ENCODE peak calls at places on chromosomes 11 and 22, in ten cellular contexts. One of them, this sample, is unnamed.

GRCh38 chr11:62912268-62912667 is 8.9 kb downstream of the CHRM1 start:
- DNase-seq in transverse colon: no peak
- DNase-seq in fibroblast of pulmonary artery: no peak
- DNase-seq in lung: no peak
- DNase-seq in aorta: no peak
- DNase-seq in GM06990: no peak
- DNase-seq in endothelial cell of umbilical vein: no peak
- DNase-seq in prostate gland: no peak
- DNase-seq in CD8-positive, alpha-beta memory T cell: no peak
- DNase-seq in CD4-positive, CD25-positive, alpha-beta regulatory T cell: no peak
- DNase-seq in this sample: no peak

GRCh38 chr22:24429411-24430365 is 2.3 kb downstream of the ADORA2A start:
- DNase-seq in prostate gland: peak
- DNase-seq in GM06990: peak
- DNase-seq in fibroblast of pulmonary artery: no peak
- DNase-seq in CD4-positive, CD25-positive, alpha-beta regulatory T cell: peak
- DNase-seq in aorta: peak
- DNase-seq in endothelial cell of umbilical vein: peak
- DNase-seq in lung: no peak
- DNase-seq in transverse colon: no peak
- DNase-seq in CD8-positive, alpha-beta memory T cell: peak
- DNase-seq in this sample: peak

GRCh38 chr22:28864878-28865596 is 18.3 kb upstream of the ZNRF3 start:
- DNase-seq in aorta: no peak
- DNase-seq in endothelial cell of umbilical vein: no peak
- DNase-seq in prostate gland: no peak
- DNase-seq in transverse colon: no peak
- DNase-seq in CD8-positive, alpha-beta memory T cell: no peak
- DNase-seq in fibroblast of pulmonary artery: no peak
- DNase-seq in CD4-positive, CD25-positive, alpha-beta regulatory T cell: no peak
- DNase-seq in lung: peak
- DNase-seq in GM06990: no peak
- DNase-seq in this sample: no peak

GRCh38 chr22:49422668-49423067 is 405.0 kb downstream of the BRD1 start:
- DNase-seq in GM06990: no peak
- DNase-seq in CD8-positive, alpha-beta memory T cell: no peak
- DNase-seq in lung: no peak
- DNase-seq in aorta: no peak
- DNase-seq in prostate gland: no peak
- DNase-seq in CD4-positive, CD25-positive, alpha-beta regulatory T cell: no peak
- DNase-seq in endothelial cell of umbilical vein: no peak
- DNase-seq in transverse colon: no peak
- DNase-seq in fibroblast of pulmonary artery: no peak
- DNase-seq in this sample: no peak

GRCh38 chr11:65290448-65291165 is 24.1 kb upstream of the CDC42EP2 start:
- DNase-seq in CD4-positive, CD25-positive, alpha-beta regulatory T cell: no peak
- DNase-seq in CD8-positive, alpha-beta memory T cell: no peak
- DNase-seq in GM06990: no peak
- DNase-seq in endothelial cell of umbilical vein: peak
- DNase-seq in transverse colon: peak
- DNase-seq in prostate gland: no peak
- DNase-seq in lung: peak
- DNase-seq in aorta: peak
- DNase-seq in fibroblast of pulmonary artery: peak
- DNase-seq in this sample: no peak

GRCh38 chr11:16924826-16925494 is 89.3 kb downstream of the PLEKHA7 start:
- DNase-seq in prostate gland: peak
- DNase-seq in CD8-positive, alpha-beta memory T cell: no peak
- DNase-seq in fibroblast of pulmonary artery: peak
- DNase-seq in endothelial cell of umbilical vein: no peak
- DNase-seq in aorta: peak
- DNase-seq in lung: peak
- DNase-seq in GM06990: no peak
- DNase-seq in CD4-positive, CD25-positive, alpha-beta regulatory T cell: no peak
- DNase-seq in transverse colon: peak
- DNase-seq in this sample: no peak

GRCh38 chr22:17201285-17201945 is 17.8 kb downstream of the ADA2 start:
- DNase-seq in endothelial cell of umbilical vein: peak
- DNase-seq in lung: no peak
- DNase-seq in prostate gland: no peak
- DNase-seq in GM06990: no peak
- DNase-seq in transverse colon: no peak
- DNase-seq in CD4-positive, CD25-positive, alpha-beta regulatory T cell: no peak
- DNase-seq in aorta: no peak
- DNase-seq in CD8-positive, alpha-beta memory T cell: no peak
- DNase-seq in fibroblast of pulmonary artery: peak
- DNase-seq in this sample: no peak

GRCh38 chr22:24875862-24876506 is 70.0 kb downstream of the SGSM1 start:
- DNase-seq in lung: no peak
- DNase-seq in CD4-positive, CD25-positive, alpha-beta regulatory T cell: no peak
- DNase-seq in prostate gland: no peak
- DNase-seq in aorta: no peak
- DNase-seq in fibroblast of pulmonary artery: peak
- DNase-seq in endothelial cell of umbilical vein: peak
- DNase-seq in GM06990: no peak
- DNase-seq in transverse colon: no peak
- DNase-seq in CD8-positive, alpha-beta memory T cell: no peak
- DNase-seq in this sample: peak

GRCh38 chr22:45212306-45212709 is 28.4 kb downstream of the KIAA0930 start:
- DNase-seq in CD4-positive, CD25-positive, alpha-beta regulatory T cell: no peak
- DNase-seq in GM06990: no peak
- DNase-seq in transverse colon: peak
- DNase-seq in CD8-positive, alpha-beta memory T cell: no peak
- DNase-seq in aorta: peak
- DNase-seq in fibroblast of pulmonary artery: peak
- DNase-seq in lung: peak
- DNase-seq in endothelial cell of umbilical vein: peak
- DNase-seq in prostate gland: no peak
- DNase-seq in this sample: no peak

GRCh38 chr22:45285431-45286058 is 796 bp downstream of the UPK3A start:
- DNase-seq in CD4-positive, CD25-positive, alpha-beta regulatory T cell: no peak
- DNase-seq in endothelial cell of umbilical vein: no peak
- DNase-seq in prostate gland: no peak
- DNase-seq in CD8-positive, alpha-beta memory T cell: no peak
- DNase-seq in aorta: no peak
- DNase-seq in GM06990: no peak
- DNase-seq in transverse colon: no peak
- DNase-seq in lung: no peak
- DNase-seq in fibroblast of pulmonary artery: no peak
- DNase-seq in this sample: no peak

GRCh38 chr22:49807780-49808708 is 19.6 kb downstream of the BRD1 start:
- DNase-seq in endothelial cell of umbilical vein: peak
- DNase-seq in transverse colon: no peak
- DNase-seq in CD4-positive, CD25-positive, alpha-beta regulatory T cell: no peak
- DNase-seq in fibroblast of pulmonary artery: peak
- DNase-seq in aorta: peak
- DNase-seq in GM06990: no peak
- DNase-seq in prostate gland: no peak
- DNase-seq in CD8-positive, alpha-beta memory T cell: no peak
- DNase-seq in lung: no peak
- DNase-seq in this sample: peak

GRCh38 chr22:45101828-45102227 is 61.9 kb upstream of the NUP50 start:
- DNase-seq in lung: peak
- DNase-seq in aorta: peak
- DNase-seq in CD8-positive, alpha-beta memory T cell: no peak
- DNase-seq in transverse colon: peak
- DNase-seq in endothelial cell of umbilical vein: peak
- DNase-seq in fibroblast of pulmonary artery: peak
- DNase-seq in prostate gland: peak
- DNase-seq in GM06990: peak
- DNase-seq in CD4-positive, CD25-positive, alpha-beta regulatory T cell: peak
- DNase-seq in this sample: peak

GRCh38 chr11:130598433-130598832 is 150.0 kb downstream of the ADAMTS15 start:
- DNase-seq in transverse colon: no peak
- DNase-seq in fibroblast of pulmonary artery: no peak
- DNase-seq in lung: no peak
- DNase-seq in endothelial cell of umbilical vein: no peak
- DNase-seq in prostate gland: no peak
- DNase-seq in aorta: no peak
- DNase-seq in CD4-positive, CD25-positive, alpha-beta regulatory T cell: no peak
- DNase-seq in GM06990: no peak
- DNase-seq in CD8-positive, alpha-beta memory T cell: no peak
- DNase-seq in this sample: no peak

GRCh38 chr11:121576531-121576930 is 123.8 kb upstream of the SORL1-AS1 start:
- DNase-seq in endothelial cell of umbilical vein: no peak
- DNase-seq in prostate gland: no peak
- DNase-seq in GM06990: peak
- DNase-seq in CD8-positive, alpha-beta memory T cell: no peak
- DNase-seq in transverse colon: no peak
- DNase-seq in CD4-positive, CD25-positive, alpha-beta regulatory T cell: no peak
- DNase-seq in lung: no peak
- DNase-seq in fibroblast of pulmonary artery: no peak
- DNase-seq in aorta: no peak
- DNase-seq in this sample: no peak

GRCh38 chr11:77093987-77094840 is 8.4 kb upstream of the OMP start:
- DNase-seq in endothelial cell of umbilical vein: no peak
- DNase-seq in lung: no peak
- DNase-seq in transverse colon: no peak
- DNase-seq in prostate gland: no peak
- DNase-seq in GM06990: no peak
- DNase-seq in CD8-positive, alpha-beta memory T cell: no peak
- DNase-seq in aorta: peak
- DNase-seq in fibroblast of pulmonary artery: no peak
- DNase-seq in CD4-positive, CD25-positive, alpha-beta regulatory T cell: no peak
- DNase-seq in this sample: no peak

GRCh38 chr11:33540946-33541915 is 159.4 kb downstream of the C11orf91 start:
- DNase-seq in fibroblast of pulmonary artery: no peak
- DNase-seq in aorta: no peak
- DNase-seq in GM06990: no peak
- DNase-seq in CD8-positive, alpha-beta memory T cell: no peak
- DNase-seq in lung: no peak
- DNase-seq in endothelial cell of umbilical vein: no peak
- DNase-seq in CD4-positive, CD25-positive, alpha-beta regulatory T cell: no peak
- DNase-seq in transverse colon: no peak
- DNase-seq in prostate gland: no peak
- DNase-seq in this sample: no peak

GRCh38 chr11:102138677-102139076 is 28.4 kb downstream of the YAP1 start:
- DNase-seq in fibroblast of pulmonary artery: peak
- DNase-seq in prostate gland: no peak
- DNase-seq in GM06990: no peak
- DNase-seq in CD8-positive, alpha-beta memory T cell: no peak
- DNase-seq in lung: no peak
- DNase-seq in aorta: no peak
- DNase-seq in CD4-positive, CD25-positive, alpha-beta regulatory T cell: no peak
- DNase-seq in transverse colon: no peak
- DNase-seq in endothelial cell of umbilical vein: no peak
- DNase-seq in this sample: no peak
- H3K4me3 ChIP-seq in fibroblast of pulmonary artery: no peak
- H3K4me3 ChIP-seq in prostate gland: no peak
- H3K4me3 ChIP-seq in GM06990: no peak
- H3K4me3 ChIP-seq in CD8-positive, alpha-beta memory T cell: no peak
- H3K4me3 ChIP-seq in lung: no peak
- H3K4me3 ChIP-seq in aorta: no peak
- H3K4me3 ChIP-seq in CD4-positive, CD25-positive, alpha-beta regulatory T cell: no peak
- H3K4me3 ChIP-seq in transverse colon: no peak
- H3K4me3 ChIP-seq in endothelial cell of umbilical vein: no peak
- H3K4me3 ChIP-seq in this sample: no peak

DNA sequence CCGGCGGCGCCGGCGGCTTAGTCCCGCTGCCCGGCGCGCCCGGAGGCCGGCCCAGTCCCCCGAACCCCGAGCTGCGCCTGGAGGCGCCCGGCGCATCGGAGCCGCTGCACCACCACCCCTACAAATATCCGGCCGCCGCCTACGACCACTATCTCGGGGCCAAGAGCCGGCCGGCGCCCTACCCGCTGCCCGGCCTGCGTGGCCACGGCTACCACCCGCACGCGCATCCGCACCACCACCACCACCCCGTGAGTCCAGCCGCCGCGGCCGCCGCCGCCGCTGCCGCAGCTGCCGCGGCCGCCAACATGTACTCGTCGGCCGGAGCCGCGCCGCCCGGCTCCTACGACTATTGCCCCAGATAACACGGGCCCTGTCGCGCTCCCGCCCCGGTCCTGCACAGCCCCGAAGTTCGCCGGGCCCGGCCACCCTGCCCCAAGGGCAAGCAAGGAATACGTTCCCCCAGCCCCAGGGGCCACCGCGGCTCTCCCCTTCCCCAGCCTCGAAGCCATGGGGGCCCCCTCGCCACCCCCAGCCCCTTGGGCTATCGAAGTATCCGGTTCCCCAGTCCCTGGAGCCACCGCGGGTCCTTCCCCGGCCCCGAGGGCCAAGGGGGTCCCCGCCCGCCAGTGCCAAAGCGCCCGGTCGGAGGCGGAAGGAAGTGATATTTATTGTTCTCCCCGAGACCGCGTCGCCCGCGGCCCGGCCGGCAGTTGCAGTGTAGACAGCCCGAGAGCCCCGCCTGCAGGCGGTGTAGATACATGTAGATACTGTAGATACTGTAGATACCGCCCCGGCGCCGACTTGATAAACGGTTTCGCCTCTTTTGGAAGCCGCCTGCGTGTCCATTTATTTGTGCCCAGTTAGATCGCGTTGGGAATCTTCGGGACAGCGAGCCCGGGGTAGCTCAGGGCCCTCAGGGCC is 6.2 kb downstream of the TBX1 start:
- DNase-seq in transverse colon: peak
- DNase-seq in CD4-positive, CD25-positive, alpha-beta regulatory T cell: peak
- DNase-seq in aorta: no peak
- DNase-seq in lung: no peak
- DNase-seq in fibroblast of pulmonary artery: no peak
- DNase-seq in prostate gland: peak
- DNase-seq in CD8-positive, alpha-beta memory T cell: peak
- DNase-seq in endothelial cell of umbilical vein: no peak
- DNase-seq in GM06990: peak
- DNase-seq in this sample: no peak
- H3K4me3 ChIP-seq in transverse colon: peak
- H3K4me3 ChIP-seq in CD4-positive, CD25-positive, alpha-beta regulatory T cell: no peak
- H3K4me3 ChIP-seq in aorta: no peak
- H3K4me3 ChIP-seq in lung: no peak
- H3K4me3 ChIP-seq in fibroblast of pulmonary artery: no peak
- H3K4me3 ChIP-seq in prostate gland: peak
- H3K4me3 ChIP-seq in CD8-positive, alpha-beta memory T cell: no peak
- H3K4me3 ChIP-seq in endothelial cell of umbilical vein: no peak
- H3K4me3 ChIP-seq in GM06990: peak
- H3K4me3 ChIP-seq in this sample: no peak

GRCh38 chr22:33007485-33007884 is 50.7 kb downstream of the SYN3 start:
- DNase-seq in CD8-positive, alpha-beta memory T cell: no peak
- DNase-seq in fibroblast of pulmonary artery: no peak
- DNase-seq in lung: no peak
- DNase-seq in GM06990: no peak
- DNase-seq in CD4-positive, CD25-positive, alpha-beta regulatory T cell: no peak
- DNase-seq in transverse colon: no peak
- DNase-seq in aorta: no peak
- DNase-seq in prostate gland: no peak
- DNase-seq in endothelial cell of umbilical vein: no peak
- DNase-seq in this sample: no peak
- H3K4me3 ChIP-seq in CD8-positive, alpha-beta memory T cell: no peak
- H3K4me3 ChIP-seq in fibroblast of pulmonary artery: no peak
- H3K4me3 ChIP-seq in lung: no peak
- H3K4me3 ChIP-seq in GM06990: no peak
- H3K4me3 ChIP-seq in CD4-positive, CD25-positive, alpha-beta regulatory T cell: no peak
- H3K4me3 ChIP-seq in transverse colon: no peak
- H3K4me3 ChIP-seq in aorta: no peak
- H3K4me3 ChIP-seq in prostate gland: no peak
- H3K4me3 ChIP-seq in endothelial cell of umbilical vein: no peak
- H3K4me3 ChIP-seq in this sample: no peak

DNA sequence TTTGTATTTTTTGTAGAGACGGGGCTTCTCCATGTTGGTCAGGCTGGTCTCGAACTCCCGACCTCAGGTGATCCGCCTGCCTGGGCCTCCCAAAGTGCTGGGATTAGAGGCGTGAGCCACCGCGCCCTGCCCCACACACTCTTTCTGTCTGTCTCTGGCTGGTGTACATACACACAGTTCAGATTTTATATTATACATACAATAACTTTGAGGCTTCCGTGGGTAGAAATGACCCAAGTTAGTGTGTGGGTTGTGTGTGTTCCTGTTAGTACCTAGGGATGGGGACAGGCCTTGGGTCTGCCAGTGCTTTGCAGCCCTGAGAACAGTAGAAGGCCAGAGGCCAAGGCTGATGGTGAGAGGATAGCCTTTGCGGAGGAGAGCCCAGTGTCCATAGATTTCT is 2.8 kb downstream of the ZBTB16 start:
- DNase-seq in aorta: no peak
- DNase-seq in CD4-positive, CD25-positive, alpha-beta regulatory T cell: no peak
- DNase-seq in GM06990: no peak
- DNase-seq in prostate gland: no peak
- DNase-seq in lung: no peak
- DNase-seq in fibroblast of pulmonary artery: no peak
- DNase-seq in endothelial cell of umbilical vein: no peak
- DNase-seq in CD8-positive, alpha-beta memory T cell: no peak
- DNase-seq in transverse colon: no peak
- DNase-seq in this sample: no peak
- H3K4me3 ChIP-seq in aorta: peak
- H3K4me3 ChIP-seq in CD4-positive, CD25-positive, alpha-beta regulatory T cell: no peak
- H3K4me3 ChIP-seq in GM06990: no peak
- H3K4me3 ChIP-seq in prostate gland: peak
- H3K4me3 ChIP-seq in lung: no peak
- H3K4me3 ChIP-seq in fibroblast of pulmonary artery: peak
- H3K4me3 ChIP-seq in endothelial cell of umbilical vein: no peak
- H3K4me3 ChIP-seq in CD8-positive, alpha-beta memory T cell: no peak
- H3K4me3 ChIP-seq in transverse colon: peak
- H3K4me3 ChIP-seq in this sample: no peak

This sample was measured in Jurkat, Clone E6-1.